ENCODE peak calls at places on chromosome 6, in seven cellular contexts. D is lower leg skin, A is breast epithelium, K is A549, U is HepG2, I is heart left ventricle, V is H54. E is an unnamed sample.
A peak's percentile ranks its signal among the peaks of the same experiment; 100 is the strongest.

GRCh38 chr6:26613717-26614683 is 17.2 kb downstream of the ABT1 start:
- DNase-seq in D (no peak), A (no peak), K (no peak), U (no peak), I (no peak), V (no peak), E (no peak)

GRCh38 chr6:125678601-125679000 is 70.8 kb upstream of the HEY2 start:
- DNase-seq in D (no peak), A (no peak), K (no peak), U (no peak), I (no peak), V (no peak), E (no peak)

GRCh38 chr6:125781307-125781868 is 9.4 kb upstream of the NCOA7 start:
- DNase-seq in D (peak; percentile 82), A (no peak), K (no peak), U (no peak), I (no peak), V (no peak), E (no peak)

GRCh38 chr6:39567091-39567490 is 158.1 kb downstream of the KIF6 start:
- DNase-seq in D (no peak), A (no peak), K (no peak), U (no peak), I (no peak), V (no peak), E (no peak)

GRCh38 chr6:143744593-143745151 is 66.9 kb downstream of the PHACTR2 start:
- DNase-seq in D (no peak), A (no peak), K (peak; percentile 34), U (peak; percentile 85), I (no peak), V (no peak), E (no peak)

GRCh38 chr6:98769546-98769945 is 64.8 kb upstream of the POU3F2 start:
- DNase-seq in D (no peak), A (no peak), K (peak; percentile 1), U (peak; percentile 24), I (no peak), V (peak; percentile 2), E (no peak)

GRCh38 chr6:97705568-97705967 is 422.6 kb upstream of the MMS22L start:
- DNase-seq in D (no peak), A (no peak), K (no peak), U (peak; percentile 5), I (no peak), V (no peak), E (no peak)

GRCh38 chr6:51753635-51754034 is 333.8 kb downstream of the PKHD1 start:
- DNase-seq in D (no peak), A (no peak), K (no peak), U (peak; percentile 3), I (no peak), V (peak; percentile 5), E (no peak)

GRCh38 chr6:117776441-117776840 is 101.2 kb downstream of the NUS1 start:
- DNase-seq in D (no peak), A (no peak), K (no peak), U (peak; percentile 10), I (no peak), V (no peak), E (no peak)

GRCh38 chr6:72422126-72422680 is 199.7 kb upstream of the KCNQ5 start:
- DNase-seq in D (no peak), A (no peak), K (no peak), U (no peak), I (no peak), V (no peak), E (no peak)

GRCh38 chr6:81304486-81304885 is 448.0 kb downstream of the TENT5A start:
- DNase-seq in D (no peak), A (no peak), K (no peak), U (no peak), I (no peak), V (no peak), E (no peak)

GRCh38 chr6:111030008-111031006 is 48.5 kb downstream of the RPF2 start:
- DNase-seq in D (no peak), A (no peak), K (no peak), U (no peak), I (peak; percentile 68), V (no peak), E (no peak)

GRCh38 chr6:147560670-147561069 is 52.2 kb downstream of the SAMD5 start:
- DNase-seq in D (no peak), A (no peak), K (no peak), U (no peak), I (no peak), V (no peak), E (no peak)

GRCh38 chr6:70108230-70108629 is 194.7 kb downstream of the COL9A1 start:
- DNase-seq in D (no peak), A (no peak), K (peak; percentile 4), U (peak; percentile 19), I (no peak), V (no peak), E (peak; percentile 7)

GRCh38 chr6:138815797-138816528 is 20.1 kb downstream of the ECT2L start:
- DNase-seq in D (no peak), A (no peak), K (peak; percentile 33), U (peak; percentile 70), I (no peak), V (peak; percentile 12), E (no peak)

GRCh38 chr6:18327621-18328548 is 59.3 kb upstream of the RNF144B start:
- DNase-seq in D (peak; percentile 87), A (no peak), K (no peak), U (no peak), I (no peak), V (no peak), E (no peak)
- TF ChIP-seq POLR2A in D (no peak), A (no peak), K (no peak), U (no peak), I (no peak), V (no peak), E (no peak)

GRCh38 chr6:3355358-3356055 is 96.8 kb downstream of the PSMG4 start:
- DNase-seq in D (peak; percentile 92), A (peak; percentile 56), K (peak; percentile 13), U (no peak), I (no peak), V (no peak), E (no peak)
- TF ChIP-seq POLR2A in D (no peak), A (no peak), K (no peak), U (no peak), I (no peak), V (no peak), E (no peak)

GRCh38 chr6:44237813-44238433 is 9.0 kb upstream of the HSP90AB1 start:
- DNase-seq in D (peak; percentile 96), A (peak; percentile 75), K (peak; percentile 64), U (peak; percentile 51), I (peak; percentile 91), V (peak; percentile 92), E (peak; percentile 88)
- TF ChIP-seq POLR2A in D (no peak), A (peak; percentile 10), K (peak; percentile 16), U (no peak), I (peak; percentile 29), V (no peak), E (no peak)

GRCh38 chr6:152301806-152302568 is 335.2 kb downstream of the SYNE1 start:
- DNase-seq in D (peak; percentile 97), A (peak; percentile 72), K (peak; percentile 61), U (peak; percentile 85), I (peak; percentile 94), V (peak; percentile 53), E (peak; percentile 44)
- TF ChIP-seq POLR2A in D (no peak), A (no peak), K (peak; percentile 56), U (peak; percentile 71), I (peak; percentile 30), V (peak; percentile 62), E (peak; percentile 65)

DNA sequence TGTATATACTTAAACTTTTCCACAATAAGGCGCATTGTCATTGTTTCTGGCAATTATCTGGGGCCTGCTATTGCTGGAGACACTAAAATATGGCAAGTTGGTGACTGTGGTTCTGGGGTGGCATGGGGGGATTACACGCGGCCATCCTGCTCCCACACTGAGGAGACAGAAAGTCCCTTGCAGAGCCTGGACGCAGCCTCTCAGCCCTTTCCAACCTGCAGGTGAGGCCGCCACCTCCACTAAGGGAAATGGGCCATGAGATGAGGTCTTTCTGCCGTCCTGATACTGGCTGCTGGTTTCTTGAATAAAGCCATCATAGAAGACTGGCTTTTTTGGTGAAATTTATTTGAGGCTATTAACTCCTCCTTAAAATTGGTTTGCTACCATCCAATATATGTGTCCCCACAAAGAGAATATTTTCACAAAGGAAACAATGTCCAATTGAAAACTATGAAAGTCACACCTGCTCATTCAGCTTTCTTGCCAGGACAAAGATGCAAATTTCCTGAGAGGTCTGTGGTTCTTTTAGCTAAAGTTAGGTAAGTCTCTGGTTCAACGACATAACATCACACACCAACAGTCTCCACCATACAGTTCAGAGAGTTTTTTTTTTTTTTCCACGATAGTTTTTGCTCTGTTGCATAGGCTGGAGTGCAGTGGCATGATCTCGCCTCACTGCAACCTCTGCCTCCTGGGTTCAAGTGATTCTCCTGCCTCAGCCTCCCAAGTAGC is 13.0 kb downstream of the TXNDC5 start:
- DNase-seq in D (no peak), A (no peak), K (no peak), U (no peak), I (no peak), V (no peak), E (no peak)
- TF ChIP-seq POLR2A in D (no peak), A (no peak), K (no peak), U (no peak), I (no peak), V (no peak), E (no peak)

GRCh38 chr6:149648148-149649145 is at the start of gene KATNA1:
- DNase-seq in D (peak; percentile 96), A (peak; percentile 63), K (peak; percentile 85), U (peak; percentile 96), I (peak; percentile 95), V (peak; percentile 77), E (peak; percentile 91)
- TF ChIP-seq POLR2A in D (no peak), A (peak; percentile 16), K (peak; percentile 54), U (peak; percentile 94), I (peak; percentile 82), V (peak; percentile 59), E (peak; percentile 87)

DNA sequence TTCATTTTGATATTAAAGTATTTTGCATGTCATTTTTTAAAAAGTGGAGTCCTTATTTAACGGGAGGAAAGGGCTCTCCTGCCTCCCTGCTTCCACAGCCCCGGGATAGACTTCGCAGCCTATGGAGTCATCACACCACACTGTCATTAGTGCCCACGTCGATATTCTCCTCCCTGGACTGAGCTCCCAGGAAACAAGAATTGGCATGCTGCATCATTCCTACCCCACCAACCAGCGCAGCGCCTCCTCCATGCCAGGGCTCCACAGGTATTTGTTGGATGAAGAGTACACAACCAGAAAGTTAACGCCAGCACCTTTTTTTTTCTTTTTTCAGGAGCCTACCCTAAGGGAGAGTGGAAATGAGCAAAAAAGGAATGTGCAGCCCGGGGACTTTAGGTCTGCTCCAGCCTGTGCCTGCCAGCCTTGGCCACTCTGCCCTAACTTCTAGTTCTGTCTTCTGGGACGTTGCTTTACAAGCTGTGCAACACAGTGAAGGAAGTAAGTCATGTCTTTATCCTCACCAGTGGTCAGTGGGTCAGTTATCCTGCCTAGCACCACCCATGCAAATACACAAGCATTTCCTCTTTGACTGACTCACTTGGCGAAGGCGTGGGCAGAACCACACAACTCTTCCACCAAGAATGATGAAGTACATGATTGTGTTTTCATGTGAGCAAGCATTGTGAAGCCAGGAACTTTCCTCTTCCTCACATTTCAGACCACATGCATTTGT is 180.7 kb upstream of the UST start:
- DNase-seq in D (no peak), A (peak; percentile 53), K (no peak), U (no peak), I (no peak), V (peak; percentile 52), E (no peak)
- TF ChIP-seq POLR2A in D (no peak), A (no peak), K (no peak), U (no peak), I (no peak), V (no peak), E (no peak)